ENCODE peak calls at places on chromosome 17, in five cellular contexts. J, Y, A, N and M are unnamed samples.

GRCh38 chr17:74017461-74017860 is 186.0 kb upstream of the RPL38 start:
- DNase-seq in J (no peak), Y (no peak), A (no peak), N (no peak), M (no peak)

GRCh38 chr17:57948555-57949420 is 6.4 kb downstream of the CUEDC1 start:
- DNase-seq in J (no peak), Y (peak; percentile 61), A (no peak), N (peak; percentile 90), M (no peak)

GRCh38 chr17:81959362-81960129 is 1.4 kb downstream of the NOTUM start:
- DNase-seq in J (no peak), Y (peak; percentile 76), A (no peak), N (no peak), M (peak; percentile 89)

GRCh38 chr17:19409066-19409465 is 2.0 kb upstream of the RNF112 start:
- DNase-seq in J (no peak), Y (no peak), A (no peak), N (no peak), M (no peak)

GRCh38 chr17:48335858-48336500 is 94.0 kb downstream of the SKAP1 start:
- DNase-seq in J (no peak), Y (peak; percentile 20), A (peak; percentile 37), N (no peak), M (no peak)

GRCh38 chr17:50542795-50543774 is 3.9 kb upstream of the SPATA20 start:
- DNase-seq in J (no peak), Y (peak; percentile 70), A (no peak), N (no peak), M (no peak)

GRCh38 chr17:71572343-71572742 is 548.5 kb upstream of the SOX9 start:
- DNase-seq in J (no peak), Y (no peak), A (no peak), N (peak; percentile 25), M (no peak)

GRCh38 chr17:36590082-36590481 is 1.6 kb upstream of the DHRS11 start:
- DNase-seq in J (no peak), Y (no peak), A (no peak), N (no peak), M (no peak)

GRCh38 chr17:65417406-65418221 is 143.8 kb downstream of the AXIN2 start:
- DNase-seq in J (no peak), Y (no peak), A (no peak), N (no peak), M (no peak)

GRCh38 chr17:33560165-33560564 is 267.1 kb upstream of the ASIC2 start:
- DNase-seq in J (no peak), Y (peak; percentile 20), A (no peak), N (no peak), M (no peak)

GRCh38 chr17:3603119-3603869 is 5.9 kb downstream of the TRPV1 start:
- DNase-seq in J (no peak), Y (no peak), A (no peak), N (peak; percentile 93), M (no peak)

DNA sequence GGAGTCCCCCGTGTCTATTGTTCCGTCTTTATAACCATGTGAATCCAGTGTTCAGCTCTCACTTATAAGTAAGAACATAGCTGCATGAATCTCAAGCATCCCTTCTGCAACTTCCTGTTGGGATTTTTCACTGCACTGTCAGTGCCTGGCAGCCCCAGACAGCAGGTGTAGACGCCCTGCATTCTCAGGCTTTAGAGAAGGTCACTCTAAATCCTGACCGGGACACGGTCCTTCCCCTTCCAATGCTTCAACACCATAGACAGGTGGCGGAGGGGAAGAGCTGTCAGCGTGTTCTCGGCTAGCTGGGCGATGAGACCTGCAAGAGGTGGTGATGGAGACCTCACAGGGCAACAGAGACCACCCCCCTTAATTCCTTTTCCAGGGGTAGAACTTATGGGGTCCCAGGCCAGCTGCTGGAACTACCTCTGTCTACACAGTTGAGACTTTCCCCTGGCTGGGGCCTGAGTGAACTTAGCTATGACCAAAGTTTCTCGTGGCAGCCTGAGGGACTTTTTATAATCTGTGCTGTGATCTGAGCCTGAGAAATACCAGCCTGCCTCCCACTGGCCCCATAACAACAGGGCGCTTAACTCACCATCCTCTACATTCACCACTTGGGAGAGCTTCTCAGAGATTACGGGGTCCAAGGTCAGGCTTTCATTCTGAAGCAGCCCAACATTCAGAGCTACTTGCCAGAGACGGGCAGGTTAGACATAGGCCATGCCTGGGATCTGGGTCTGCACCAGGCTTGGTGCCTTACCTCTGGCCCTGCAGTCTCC is 143.2 kb upstream of the TNRC6C start:
- DNase-seq in J (no peak), Y (no peak), A (no peak), N (no peak), M (no peak)
- TF ChIP-seq CTCF in J (peak; percentile 20), Y (no peak), A (no peak), N (no peak), M (no peak)

GRCh38 chr17:7887038-7887481 is 1.5 kb upstream of the CHD3 start:
- DNase-seq in J (no peak), Y (no peak), A (no peak), N (peak; percentile 93), M (no peak)
- TF ChIP-seq CTCF in J (no peak), Y (no peak), A (no peak), N (no peak), M (peak; percentile 31)

GRCh38 chr17:75922963-75923874 is 17.6 kb downstream of the FBF1 start:
- DNase-seq in J (no peak), Y (no peak), A (no peak), N (no peak), M (no peak)
- TF ChIP-seq CTCF in J (no peak), Y (no peak), A (no peak), N (no peak), M (no peak)

DNA sequence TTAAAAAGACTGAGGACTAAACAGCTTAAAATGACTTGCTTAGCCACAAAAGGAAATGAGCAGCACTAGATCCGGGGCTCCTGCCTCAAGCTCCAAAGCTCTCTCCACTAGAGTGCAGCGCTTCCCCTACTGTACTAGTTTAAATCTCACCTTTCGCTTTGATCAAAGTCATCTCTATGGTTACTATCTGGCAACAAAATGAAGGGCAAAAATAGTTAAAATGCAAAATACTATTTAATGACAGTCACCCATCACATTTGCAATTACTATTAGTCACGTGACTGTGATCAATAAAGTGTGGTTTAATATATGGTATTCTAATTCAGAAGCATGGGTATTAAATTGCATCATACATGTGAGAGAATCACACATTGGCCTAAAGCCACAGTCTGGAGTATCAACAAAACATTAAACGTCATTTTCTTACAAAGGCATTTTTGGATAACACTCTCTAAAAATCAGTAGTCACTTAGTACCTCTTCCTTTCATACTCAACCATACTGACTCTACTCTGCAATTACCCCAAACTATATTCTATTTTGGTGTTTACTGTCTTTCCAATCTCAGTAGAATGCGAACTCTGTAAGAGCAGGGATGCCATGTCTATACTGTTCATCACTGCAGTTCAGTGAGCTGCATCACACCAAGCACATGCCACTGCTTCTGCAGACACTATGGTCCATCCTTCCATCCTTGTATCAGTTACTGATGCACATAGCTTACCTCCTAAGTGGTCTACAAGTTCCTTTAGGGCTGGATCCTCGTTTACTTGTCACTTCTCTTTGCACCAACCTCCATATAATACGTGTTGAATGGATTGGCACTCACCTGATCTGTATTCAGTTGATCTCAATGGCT is 6.2 kb downstream of the PSMD12 start:
- DNase-seq in J (no peak), Y (peak; percentile 17), A (no peak), N (no peak), M (no peak)
- TF ChIP-seq CTCF in J (peak; percentile 10), Y (no peak), A (peak; percentile 52), N (peak; percentile 15), M (peak; percentile 50)

GRCh38 chr17:15431766-15432165 is 35.7 kb downstream of the CDRT4 start:
- DNase-seq in J (no peak), Y (no peak), A (no peak), N (no peak), M (no peak)

GRCh38 chr17:15432807-15433547 is 34.4 kb downstream of the CDRT4 start:
- DNase-seq in J (no peak), Y (no peak), A (no peak), N (no peak), M (no peak)

GRCh38 chr17:15440347-15440746 is 27.1 kb downstream of the CDRT4 start:
- DNase-seq in J (no peak), Y (no peak), A (no peak), N (no peak), M (no peak)

GRCh38 chr17:15441315-15441714 is 26.1 kb downstream of the CDRT4 start:
- DNase-seq in J (no peak), Y (no peak), A (no peak), N (no peak), M (no peak)

DNA sequence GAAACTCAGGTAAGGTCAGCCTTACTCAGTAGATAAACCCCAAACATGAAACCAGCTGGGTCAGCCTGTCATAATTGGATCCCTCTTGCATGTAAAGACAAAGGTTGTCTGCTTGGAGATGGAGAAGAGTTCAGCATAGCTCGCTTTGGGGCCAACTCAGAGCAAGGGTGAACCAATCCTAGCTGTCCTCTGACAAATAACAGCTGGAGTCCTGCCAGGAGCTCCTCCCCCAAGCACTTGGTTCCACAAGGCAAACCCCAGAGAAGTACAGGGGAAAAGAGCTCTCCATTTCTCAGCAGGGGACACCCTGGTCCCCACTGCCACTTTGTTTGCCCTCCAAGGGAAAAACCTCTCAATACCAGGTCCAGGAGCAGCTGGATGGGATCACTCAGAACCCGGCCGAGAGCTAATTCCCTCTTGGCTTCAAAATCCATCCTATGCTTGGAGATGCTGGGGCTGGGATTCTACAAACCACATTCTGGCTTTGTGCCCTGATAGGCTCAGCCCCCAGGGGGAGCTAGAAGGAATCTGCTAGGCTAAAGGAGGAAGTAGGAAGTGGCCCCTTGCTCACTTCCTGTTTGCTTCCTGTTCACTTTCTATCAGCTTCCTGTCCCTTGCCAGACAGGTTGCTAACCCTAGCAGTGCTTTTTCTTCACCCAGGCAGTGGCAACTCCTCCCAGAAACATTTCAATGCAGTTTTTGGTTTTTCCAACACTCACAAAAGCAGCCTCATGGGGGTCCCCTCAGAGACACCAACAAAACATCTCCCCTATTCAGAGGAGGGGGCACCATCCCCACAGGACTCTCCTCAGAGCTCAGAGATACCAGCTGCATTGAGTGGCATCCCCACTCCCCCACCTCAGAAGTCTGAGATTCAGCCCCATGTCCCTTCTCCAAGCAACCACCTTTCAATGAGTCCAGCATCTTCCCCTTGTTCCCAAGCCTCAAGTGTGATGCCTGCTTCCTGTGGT is 30.7 kb downstream of the CDRT4 start:
- DNase-seq in J (no peak), Y (peak; percentile 7), A (no peak), N (no peak), M (no peak)
- TF ChIP-seq CTCF in J (peak; percentile 34), Y (no peak), A (peak; percentile 15), N (no peak), M (peak; percentile 32)

GRCh38 chr17:42743595-42744282 is 1.1 kb downstream of the EZH1 start:
- DNase-seq in J (no peak), Y (peak; percentile 32), A (no peak), N (no peak), M (no peak)
- TF ChIP-seq CTCF in J (peak; percentile 25), Y (no peak), A (no peak), N (no peak), M (peak; percentile 22)

DNA sequence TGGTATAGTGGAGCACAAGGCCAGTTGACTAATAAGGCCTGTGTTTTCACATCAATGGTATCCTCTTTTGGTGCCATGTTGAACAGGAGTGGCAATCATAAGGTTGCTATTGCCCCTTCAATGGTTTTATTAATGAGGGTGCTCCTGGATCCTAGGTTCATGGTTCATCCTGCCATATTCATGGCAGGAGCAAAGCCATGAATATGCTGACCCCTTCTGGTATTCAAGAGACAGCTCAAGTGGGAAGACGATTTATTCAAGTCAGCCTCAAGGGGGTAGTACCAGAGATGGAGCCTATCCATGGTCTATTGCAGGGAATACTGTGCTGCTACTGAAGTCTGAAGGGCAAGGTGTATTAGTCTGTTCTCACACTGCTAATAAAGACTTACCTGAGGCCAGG is 2.6 kb downstream of the ABCA9 start:
- DNase-seq in J (no peak), Y (no peak), A (no peak), N (no peak), M (no peak)
- TF ChIP-seq CTCF in J (no peak), Y (no peak), A (no peak), N (no peak), M (no peak)